ENCODE peak calls at places on chromosomes 13 and 19, in nine cellular contexts. O is activated CD4-positive, alpha-beta T cell treated with anti-CD3 and anti-CD28 coated beads, Interleukin-2, amount 10 ng/mL, durations not matched to agents 7 days and 5 days; S is CD8-positive, alpha-beta memory T cell; W is EH; K is AG08396; A is cardiac muscle cell; H is NCI-H1092 treated with DMSO at 0.1 percent for 48 hours; L is AG10803; D is occipital lobe. B is an unnamed sample.

GRCh38 chr19:13817018-13817614 is 21.9 kb downstream of the ZSWIM4 start:
- DNase-seq in H (no peak), K (no peak), D (no peak), A (no peak), W (peak; percentile 22), L (no peak), O (peak; percentile 31), S (no peak), B (peak; percentile 66)

GRCh38 chr19:31883299-31883990 is 462.0 kb upstream of the ZNF507 start:
- DNase-seq in S (no peak), A (no peak), L (no peak), K (no peak), D (no peak), O (no peak), W (no peak), H (no peak), B (peak; percentile 62)

GRCh38 chr19:45442927-45443461 is 19.3 kb upstream of the ERCC1 start:
- DNase-seq in A (peak; percentile 48), K (no peak), H (no peak), O (peak; percentile 43), S (no peak), W (peak; percentile 68), D (no peak), L (peak; percentile 37), B (peak; percentile 69)

GRCh38 chr19:45547965-45548609 is 36.5 kb downstream of the OPA3 start:
- DNase-seq in W (peak; percentile 91), L (peak; percentile 31), A (peak; percentile 29), O (no peak), D (no peak), H (no peak), S (no peak), K (peak; percentile 49), B (peak; percentile 98)

GRCh38 chr19:21491161-21491560 is 14.2 kb upstream of the ZNF429 start:
- DNase-seq in A (no peak), S (no peak), D (no peak), H (no peak), O (no peak), K (no peak), L (no peak), W (no peak), B (no peak)

GRCh38 chr13:53144826-53145225 is 116.2 kb downstream of the OLFM4 start:
- DNase-seq in D (no peak), W (no peak), K (no peak), O (no peak), L (no peak), A (no peak), S (no peak), H (no peak), B (no peak)

GRCh38 chr19:19900124-19900523 is 622 bp upstream of the ZNF93 start:
- DNase-seq in A (peak; percentile 78), D (no peak), H (peak; percentile 60), O (peak; percentile 7), W (peak; percentile 74), L (peak; percentile 80), K (peak; percentile 21), S (no peak), B (peak; percentile 17)

GRCh38 chr13:34078334-34078999 is 260.5 kb downstream of the RFC3 start:
- DNase-seq in S (no peak), H (no peak), A (no peak), W (peak; percentile 15), D (no peak), O (no peak), L (no peak), K (no peak), B (no peak)

GRCh38 chr13:96848275-96848674 is 146.0 kb downstream of the OXGR1 start:
- DNase-seq in S (no peak), A (no peak), H (peak; percentile 16), D (no peak), L (no peak), K (no peak), O (no peak), W (no peak), B (no peak)

GRCh38 chr13:32314968-32315254 is 252 bp downstream of the ZAR1L start:
- DNase-seq in S (peak; percentile 78), L (peak; percentile 54), A (peak; percentile 66), D (no peak), W (peak; percentile 44), O (peak; percentile 69), H (no peak), K (peak; percentile 40), B (peak; percentile 79)

GRCh38 chr13:98474761-98475160 is 102.1 kb downstream of the STK24 start:
- DNase-seq in D (no peak), S (no peak), O (no peak), L (no peak), K (no peak), W (no peak), A (no peak), H (no peak), B (peak; percentile 26)

GRCh38 chr13:61777281-61777680 is 361.6 kb upstream of the PCDH20 start:
- DNase-seq in D (no peak), O (no peak), W (no peak), A (peak; percentile 63), H (no peak), K (no peak), S (no peak), L (no peak), B (no peak)